ENCODE peak calls at places on chromosomes 12 and 14, in seven cellular contexts. N is DMS153; S is testis; E is heart left ventricle; T is HFF-Myc; U is activated T-helper 9 cell treated with anti-CD3 and anti-CD28 coated beads, Interleukin-2, amount 50 U/mL, for 16 hours; P is DND-41. C is an unnamed sample.

GRCh38 chr14:37116933-37117844 is 55.2 kb downstream of the SLC25A21 start:
- DNase-seq in N (no peak), S (no peak), E (no peak), T (peak; percentile 36), U (no peak), P (no peak), C (no peak)

GRCh38 chr14:22850944-22851790 is 14.8 kb downstream of the MMP14 start:
- DNase-seq in N (no peak), S (peak; percentile 78), E (peak; percentile 96), T (no peak), U (no peak), P (no peak), C (no peak)

GRCh38 chr14:51211149-51211548 is 28.9 kb upstream of the TMX1 start:
- DNase-seq in N (peak; percentile 83), S (no peak), E (no peak), T (peak; percentile 45), U (no peak), P (no peak), C (peak; percentile 64)

GRCh38 chr12:56591111-56591510 is 39.0 kb downstream of the BAZ2A start:
- DNase-seq in N (peak; percentile 73), S (no peak), E (no peak), T (no peak), U (no peak), P (no peak), C (peak; percentile 63)

GRCh38 chr14:105021656-105022275 is 883 bp upstream of the CDCA4 start:
- DNase-seq in N (no peak), S (peak; percentile 65), E (peak; percentile 36), T (no peak), U (no peak), P (peak; percentile 75), C (peak; percentile 14)

GRCh38 chr14:68599896-68600620 is 192.8 kb downstream of the ZFP36L1 start:
- DNase-seq in N (no peak), S (no peak), E (no peak), T (no peak), U (no peak), P (no peak), C (no peak)

GRCh38 chr12:12461281-12461922 is 101.3 kb downstream of the DUSP16 start:
- DNase-seq in N (no peak), S (no peak), E (no peak), T (no peak), U (no peak), P (no peak), C (peak; percentile 9)

GRCh38 chr12:46660719-46661118 is 165.1 kb downstream of the SLC38A4 start:
- DNase-seq in N (no peak), S (no peak), E (no peak), T (no peak), U (no peak), P (no peak), C (no peak)

GRCh38 chr14:82725188-82725587 is 1191.5 kb upstream of the SEL1L start:
- DNase-seq in N (no peak), S (no peak), E (no peak), T (no peak), U (no peak), P (no peak), C (no peak)

GRCh38 chr12:32727237-32727636 is 28.5 kb downstream of the YARS2 start:
- DNase-seq in N (no peak), S (no peak), E (no peak), T (peak; percentile 1), U (no peak), P (no peak), C (no peak)

GRCh38 chr14:101474563-101475467 is 86.5 kb upstream of the DIO3 start:
- DNase-seq in N (no peak), S (peak; percentile 14), E (no peak), T (no peak), U (no peak), P (no peak), C (no peak)

GRCh38 chr14:65286443-65286842 is 126.1 kb upstream of the FUT8 start:
- DNase-seq in N (no peak), S (no peak), E (no peak), T (no peak), U (no peak), P (peak; percentile 20), C (no peak)

GRCh38 chr14:99807413-99808132 is 14.4 kb downstream of the EML1 start:
- DNase-seq in N (no peak), S (no peak), E (no peak), T (no peak), U (no peak), P (no peak), C (no peak)

GRCh38 chr12:116384629-116385485 is 107.4 kb upstream of the MED13L start:
- DNase-seq in N (peak; percentile 52), S (no peak), E (no peak), T (no peak), U (no peak), P (peak; percentile 21), C (peak; percentile 64)